ENCODE peak calls at places on chromosome 14, in four cellular contexts. F is mesenchymal stem cell, R is neuronal stem cell, D is H1. E is an unnamed sample.
A peak's percentile ranks its signal among the peaks of the same experiment; 100 is the strongest.

GRCh38 chr14:105067140-105067968 is 2.1 kb upstream of the GPR132 start:
- DNase-seq in F (peak; percentile 25), R (no peak), D (no peak), E (no peak)

GRCh38 chr14:68694516-68695235 is 98.2 kb downstream of the ZFP36L1 start:
- DNase-seq in F (no peak), R (no peak), D (no peak), E (no peak)

GRCh38 chr14:70907172-70907995 is at the start of gene PCNX1:
- DNase-seq in F (peak; percentile 86), R (peak; percentile 86), D (peak; percentile 97), E (peak; percentile 83)

GRCh38 chr14:90301580-90302181 is 30.1 kb downstream of the NRDE2 start:
- DNase-seq in F (peak; percentile 70), R (no peak), D (no peak), E (no peak)

GRCh38 chr14:31127690-31128089 is 79.9 kb downstream of the HECTD1 start:
- DNase-seq in F (no peak), R (no peak), D (no peak), E (no peak)

GRCh38 chr14:53715390-53715730 is 241.3 kb downstream of the BMP4 start:
- DNase-seq in F (peak; percentile 73), R (no peak), D (no peak), E (no peak)

GRCh38 chr14:49865431-49865859 is 12.9 kb upstream of the NEMF start:
- DNase-seq in F (peak; percentile 71), R (peak; percentile 67), D (peak; percentile 87), E (peak; percentile 86)

GRCh38 chr14:105989746-105990302 is 463.4 kb downstream of the TMEM121 start:
- DNase-seq in F (no peak), R (no peak), D (no peak), E (no peak)

GRCh38 chr14:73022051-73022450 is 4.9 kb downstream of the ZFYVE1 start:
- DNase-seq in F (no peak), R (no peak), D (no peak), E (no peak)
- H3K4me3 ChIP-seq in F (peak overlapping the region; percentile 10), R (no peak overlapping the region), D (no peak overlapping the region), E (no peak overlapping the region)

DNA sequence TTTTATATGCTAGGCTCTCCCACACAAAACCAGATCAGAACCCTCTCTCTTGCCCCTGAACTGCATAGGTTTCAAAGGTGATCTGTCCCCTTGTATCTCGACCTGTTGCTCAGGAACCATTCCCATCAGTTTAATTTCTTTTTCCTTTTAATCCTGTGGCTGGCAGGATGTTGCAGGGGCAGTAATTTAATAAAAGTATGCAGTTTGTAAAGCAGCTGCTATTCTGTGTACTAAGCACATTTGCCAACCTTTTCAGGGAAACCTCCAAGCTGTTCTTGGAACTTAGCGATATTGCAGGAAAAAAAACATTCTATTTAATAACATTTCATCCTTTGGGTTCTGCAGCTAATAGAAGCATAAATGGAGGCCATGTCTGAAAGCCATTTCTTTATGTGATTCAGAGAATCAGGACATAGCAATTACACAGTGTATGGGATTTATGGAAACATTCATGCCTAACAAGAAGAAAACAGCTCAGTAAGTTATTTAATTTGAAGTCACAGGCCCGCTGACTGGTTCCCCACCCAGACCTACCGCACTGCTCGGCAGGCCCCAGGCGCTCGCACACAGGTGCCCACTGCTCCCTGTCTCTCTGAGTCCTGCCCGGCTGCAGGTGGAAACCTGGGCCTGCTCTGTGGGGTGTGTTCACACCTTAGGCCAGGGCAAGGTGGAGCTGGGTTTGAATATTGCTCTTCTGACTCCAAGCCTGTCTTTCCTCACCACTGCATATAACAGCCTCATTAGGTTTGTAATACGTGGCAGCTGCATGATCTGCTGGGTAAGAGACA is 119.5 kb downstream of the SLC25A47 start:
- DNase-seq in F (no peak), R (no peak), D (peak; percentile 45), E (no peak)
- H3K4me1 ChIP-seq in F (peaks cover 43% of the 10 kb centered on the region), R (peaks cover 22% of the 10 kb centered on the region), D (peaks cover 3% of the 10 kb centered on the region), E (peaks cover 5% of the 10 kb centered on the region)

GRCh38 chr14:23094666-23095195 is at the start of gene ACIN1:
- DNase-seq in F (peak; percentile 93), R (peak; percentile 89), D (peak; percentile 100), E (peak; percentile 77)
- H2BK12ac ChIP-seq in F (no peak within 1 kb of the TSS), R (no peak within 1 kb of the TSS), D (peak within 1 kb of the TSS; percentile 41), E (no peak within 1 kb of the TSS)

GRCh38 chr14:87615822-87616679 is 376.9 kb downstream of the GALC start:
- DNase-seq in F (peak; percentile 76), R (peak; percentile 64), D (peak; percentile 83), E (peak; percentile 82)

GRCh38 chr14:87615050-87615449 is 377.9 kb downstream of the GALC start:
- DNase-seq in F (no peak), R (no peak), D (no peak), E (no peak)

GRCh38 chr14:87613856-87614255 is 379.1 kb downstream of the GALC start:
- DNase-seq in F (no peak), R (no peak), D (no peak), E (no peak)

DNA sequence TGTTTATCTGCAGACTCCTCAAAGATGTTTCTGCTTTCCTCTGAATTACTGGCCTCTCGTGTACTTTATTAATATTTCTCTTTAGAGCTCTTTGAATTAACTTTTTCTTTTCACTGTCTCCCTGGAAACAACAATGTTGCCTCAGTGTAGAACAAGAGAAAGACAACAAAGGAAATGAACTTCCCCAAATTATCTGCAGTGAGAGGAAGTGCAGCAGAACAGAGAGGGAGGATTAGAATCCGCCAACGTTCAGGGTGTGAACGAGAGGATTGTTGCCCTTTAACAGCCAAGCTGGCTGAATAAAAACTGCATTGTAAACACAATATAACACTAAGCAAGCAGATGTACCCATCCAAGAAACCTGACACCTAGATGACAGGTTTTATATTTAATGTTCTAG is 375.9 kb downstream of the GALC start:
- DNase-seq in F (no peak), R (no peak), D (no peak), E (no peak)
- H3K4me3 ChIP-seq in F (no peak overlapping the region), R (no peak overlapping the region), D (no peak overlapping the region), E (no peak overlapping the region)

DNA sequence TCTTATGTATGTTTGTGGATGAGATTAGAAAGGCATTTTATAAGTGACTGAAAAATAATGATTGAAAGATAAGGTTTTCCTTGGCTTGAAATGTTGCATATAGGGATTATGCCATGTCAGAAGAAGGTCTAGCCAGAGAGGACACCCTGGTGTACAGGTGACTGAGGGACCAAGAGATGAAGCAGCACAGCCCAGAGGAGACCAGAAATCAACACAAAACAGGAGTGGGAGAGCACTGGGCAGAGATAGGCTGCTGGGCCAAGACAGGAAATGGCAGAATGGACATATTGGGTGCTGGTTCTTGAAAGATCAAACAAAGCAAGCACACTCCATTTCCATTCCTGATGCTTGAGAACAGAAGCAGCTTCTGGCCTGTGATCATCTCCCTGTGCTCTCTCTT is 24.4 kb upstream of the FRMD6 start:
- DNase-seq in F (no peak), R (no peak), D (no peak), E (no peak)
- H3K4me1 ChIP-seq in F (peaks cover 2% of the 10 kb centered on the region), R (no peaks in the 10 kb centered on the region), D (no peaks in the 10 kb centered on the region), E (peaks cover 10% of the 10 kb centered on the region)